ENCODE peak calls at places on chromosome 18, in four cellular contexts. One of them, this sample, is unnamed.

GRCh38 chr18:76805221-76805620 is 17.1 kb upstream of the ZNF236 start:
- DNase-seq in keratinocyte: no peak
- DNase-seq in hepatocyte: no peak
- DNase-seq in IMR-90: peak; percentile 45
- DNase-seq in this sample: no peak

GRCh38 chr18:78670778-78671405 is 308.7 kb upstream of the SALL3 start:
- DNase-seq in IMR-90: no peak
- DNase-seq in keratinocyte: no peak
- DNase-seq in hepatocyte: no peak
- DNase-seq in this sample: no peak

GRCh38 chr18:25832008-25832604 is 258.3 kb downstream of the SS18 start:
- DNase-seq in keratinocyte: no peak
- DNase-seq in IMR-90: peak; percentile 61
- DNase-seq in hepatocyte: peak; percentile 76
- DNase-seq in this sample: peak; percentile 6

GRCh38 chr18:1002653-1003178 is 98.0 kb downstream of the ADCYAP1 start:
- DNase-seq in hepatocyte: no peak
- DNase-seq in keratinocyte: no peak
- DNase-seq in IMR-90: no peak
- DNase-seq in this sample: no peak

GRCh38 chr18:43563780-43564179 is 286.5 kb upstream of the SYT4 start:
- DNase-seq in hepatocyte: peak; percentile 59
- DNase-seq in IMR-90: peak; percentile 6
- DNase-seq in keratinocyte: no peak
- DNase-seq in this sample: no peak

GRCh38 chr18:69158949-69159348 is 241.7 kb upstream of the DOK6 start:
- DNase-seq in hepatocyte: no peak
- DNase-seq in IMR-90: no peak
- DNase-seq in keratinocyte: no peak
- DNase-seq in this sample: no peak

GRCh38 chr18:32576296-32576916 is 105.7 kb upstream of the GAREM1 start:
- DNase-seq in IMR-90: peak; percentile 5
- DNase-seq in keratinocyte: no peak
- DNase-seq in hepatocyte: peak; percentile 60
- DNase-seq in this sample: no peak

GRCh38 chr18:644395-645004 is 13.0 kb upstream of the TYMS start:
- DNase-seq in IMR-90: no peak
- DNase-seq in hepatocyte: no peak
- DNase-seq in keratinocyte: no peak
- DNase-seq in this sample: no peak

GRCh38 chr18:2919600-2919999 is 72.8 kb downstream of the EMILIN2 start:
- DNase-seq in IMR-90: no peak
- DNase-seq in hepatocyte: no peak
- DNase-seq in keratinocyte: no peak
- DNase-seq in this sample: no peak

GRCh38 chr18:61503688-61504087 is 170.5 kb downstream of the CDH20 start:
- DNase-seq in IMR-90: peak; percentile 11
- DNase-seq in keratinocyte: no peak
- DNase-seq in hepatocyte: no peak
- DNase-seq in this sample: no peak

GRCh38 chr18:63564021-63564420 is 21.9 kb downstream of the SERPINB12 start:
- DNase-seq in keratinocyte: no peak
- DNase-seq in IMR-90: no peak
- DNase-seq in hepatocyte: no peak
- DNase-seq in this sample: no peak

GRCh38 chr18:36179562-36180334 is 7.5 kb upstream of the MOCOS start:
- DNase-seq in keratinocyte: no peak
- DNase-seq in hepatocyte: peak; percentile 53
- DNase-seq in IMR-90: peak; percentile 96
- DNase-seq in this sample: no peak

GRCh38 chr18:78158943-78159342 is 820.7 kb upstream of the SALL3 start:
- DNase-seq in keratinocyte: no peak
- DNase-seq in hepatocyte: no peak
- DNase-seq in IMR-90: no peak
- DNase-seq in this sample: no peak

GRCh38 chr18:25423760-25424159 is 71.8 kb upstream of the ZNF521 start:
- DNase-seq in IMR-90: no peak
- DNase-seq in hepatocyte: no peak
- DNase-seq in keratinocyte: no peak
- DNase-seq in this sample: no peak

GRCh38 chr18:76410660-76411417 is 84.2 kb downstream of the ZNF516 start:
- DNase-seq in keratinocyte: no peak
- DNase-seq in IMR-90: no peak
- DNase-seq in hepatocyte: no peak
- DNase-seq in this sample: no peak

GRCh38 chr18:46820863-46821262 is 64.0 kb upstream of the ST8SIA5 start:
- DNase-seq in IMR-90: no peak
- DNase-seq in keratinocyte: no peak
- DNase-seq in hepatocyte: no peak
- DNase-seq in this sample: no peak

GRCh38 chr18:1357724-1358123 is 453.1 kb downstream of the ADCYAP1 start:
- DNase-seq in keratinocyte: no peak
- DNase-seq in hepatocyte: no peak
- DNase-seq in IMR-90: no peak
- DNase-seq in this sample: no peak

GRCh38 chr18:59921384-59921891 is 21.6 kb downstream of the PMAIP1 start:
- DNase-seq in IMR-90: no peak
- DNase-seq in hepatocyte: no peak
- DNase-seq in keratinocyte: no peak
- DNase-seq in this sample: no peak

GRCh38 chr18:33817096-33817495 is 239.1 kb downstream of the ASXL3 start:
- DNase-seq in IMR-90: peak; percentile 78
- DNase-seq in hepatocyte: no peak
- DNase-seq in keratinocyte: peak; percentile 38
- DNase-seq in this sample: no peak

GRCh38 chr18:46148810-46149209 is 44.6 kb downstream of the HAUS1 start:
- DNase-seq in keratinocyte: no peak
- DNase-seq in IMR-90: peak; percentile 59
- DNase-seq in hepatocyte: peak; percentile 75
- DNase-seq in this sample: no peak

GRCh38 chr18:77103181-77103875 is 29.3 kb downstream of the MBP start:
- DNase-seq in keratinocyte: no peak
- DNase-seq in IMR-90: peak; percentile 60
- DNase-seq in hepatocyte: no peak
- DNase-seq in this sample: no peak

GRCh38 chr18:73615506-73615905 is 532.1 kb downstream of the FBXO15 start:
- DNase-seq in keratinocyte: no peak
- DNase-seq in IMR-90: no peak
- DNase-seq in hepatocyte: no peak
- DNase-seq in this sample: no peak

GRCh38 chr18:78242307-78242643 is 737.3 kb upstream of the SALL3 start:
- DNase-seq in hepatocyte: no peak
- DNase-seq in keratinocyte: no peak
- DNase-seq in IMR-90: no peak
- DNase-seq in this sample: no peak

GRCh38 chr18:26655010-26655613 is 106.8 kb upstream of the KCTD1 start:
- DNase-seq in IMR-90: no peak
- DNase-seq in hepatocyte: peak; percentile 14
- DNase-seq in keratinocyte: no peak
- DNase-seq in this sample: no peak

GRCh38 chr18:35324926-35325655 is 19.1 kb downstream of the ZNF24 start:
- DNase-seq in keratinocyte: no peak
- DNase-seq in IMR-90: peak; percentile 69
- DNase-seq in hepatocyte: no peak
- DNase-seq in this sample: no peak

GRCh38 chr18:76621782-76622495 is 126.9 kb upstream of the ZNF516 start:
- DNase-seq in IMR-90: peak; percentile 62
- DNase-seq in keratinocyte: no peak
- DNase-seq in hepatocyte: peak; percentile 50
- DNase-seq in this sample: no peak

GRCh38 chr18:63844254-63844653 is 43.3 kb upstream of the SERPINB2 start:
- DNase-seq in keratinocyte: no peak
- DNase-seq in IMR-90: peak; percentile 67
- DNase-seq in hepatocyte: peak; percentile 48
- DNase-seq in this sample: peak; percentile 31

GRCh38 chr18:45780568-45780967 is 44.9 kb upstream of the SIGLEC15 start:
- DNase-seq in IMR-90: peak; percentile 28
- DNase-seq in keratinocyte: no peak
- DNase-seq in hepatocyte: no peak
- DNase-seq in this sample: no peak

GRCh38 chr18:79439201-79440023 is 43.7 kb downstream of the NFATC1 start:
- DNase-seq in keratinocyte: no peak
- DNase-seq in hepatocyte: peak; percentile 56
- DNase-seq in IMR-90: peak; percentile 6
- DNase-seq in this sample: no peak

GRCh38 chr18:55236150-55236931 is 277.1 kb upstream of the CCDC68 start:
- DNase-seq in IMR-90: peak; percentile 38
- DNase-seq in keratinocyte: no peak
- DNase-seq in hepatocyte: no peak
- DNase-seq in this sample: no peak

GRCh38 chr18:23972416-23972815 is 42.1 kb upstream of the TTC39C start:
- DNase-seq in hepatocyte: no peak
- DNase-seq in keratinocyte: no peak
- DNase-seq in IMR-90: no peak
- DNase-seq in this sample: no peak

GRCh38 chr18:79517322-79517721 is 121.6 kb downstream of the NFATC1 start:
- DNase-seq in IMR-90: no peak
- DNase-seq in keratinocyte: no peak
- DNase-seq in hepatocyte: no peak
- DNase-seq in this sample: no peak

GRCh38 chr18:3653263-3653858 is 203.4 kb downstream of the TGIF1 start:
- DNase-seq in hepatocyte: no peak
- DNase-seq in keratinocyte: no peak
- DNase-seq in IMR-90: no peak
- DNase-seq in this sample: no peak

GRCh38 chr18:46574000-46574739 is 82.8 kb downstream of the LOXHD1 start:
- DNase-seq in hepatocyte: no peak
- DNase-seq in keratinocyte: no peak
- DNase-seq in IMR-90: no peak
- DNase-seq in this sample: no peak

GRCh38 chr18:76426738-76427305 is 68.2 kb downstream of the ZNF516 start:
- DNase-seq in hepatocyte: peak; percentile 57
- DNase-seq in IMR-90: no peak
- DNase-seq in keratinocyte: no peak
- DNase-seq in this sample: peak; percentile 13

GRCh38 chr18:31278609-31279071 is 39.3 kb upstream of the DSG1 start:
- DNase-seq in keratinocyte: no peak
- DNase-seq in hepatocyte: peak; percentile 81
- DNase-seq in IMR-90: no peak
- DNase-seq in this sample: no peak

DNA sequence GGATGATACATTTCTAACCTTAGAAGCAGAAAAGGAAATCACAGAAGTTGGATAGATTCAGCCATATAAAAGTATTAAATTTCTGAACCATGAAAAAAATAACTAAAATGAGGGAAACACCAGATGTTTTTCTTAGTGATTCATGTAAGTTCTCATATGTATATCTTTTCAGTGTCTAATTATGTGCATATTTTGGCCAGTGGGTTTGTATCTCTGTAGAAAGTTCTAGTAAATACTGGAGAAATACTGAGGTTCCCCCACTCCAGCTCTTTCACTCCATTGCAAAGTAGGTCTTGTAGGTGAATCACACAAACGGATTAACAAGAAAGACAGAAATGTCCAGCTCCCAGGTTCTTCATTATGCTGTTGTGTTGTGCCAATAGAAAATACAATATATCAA is 222.3 kb downstream of the NEDD4L start:
- DNase-seq in IMR-90: peak; percentile 62
- DNase-seq in hepatocyte: no peak
- DNase-seq in keratinocyte: no peak
- DNase-seq in this sample: no peak
- H3K4me1 ChIP-seq in IMR-90: peaks cover 2% of the 10 kb centered on the region
- H3K4me1 ChIP-seq in hepatocyte: peaks cover 50% of the 10 kb centered on the region
- H3K4me1 ChIP-seq in keratinocyte: peaks cover 73% of the 10 kb centered on the region
- H3K4me1 ChIP-seq in this sample: peaks cover 56% of the 10 kb centered on the region

GRCh38 chr18:10122116-10122515 is 208.3 kb downstream of the VAPA start:
- DNase-seq in hepatocyte: peak; percentile 40
- DNase-seq in IMR-90: peak; percentile 86
- DNase-seq in keratinocyte: no peak
- DNase-seq in this sample: no peak
- H2AFZ ChIP-seq in hepatocyte: no peak overlapping the region
- H2AFZ ChIP-seq in IMR-90: peak overlapping the region; percentile 40
- H2AFZ ChIP-seq in keratinocyte: peak overlapping the region; percentile 71
- H2AFZ ChIP-seq in this sample: no peak overlapping the region

GRCh38 chr18:48835745-48836191 is 115.0 kb downstream of the SMAD7 start:
- DNase-seq in IMR-90: no peak
- DNase-seq in hepatocyte: no peak
- DNase-seq in keratinocyte: no peak
- DNase-seq in this sample: no peak

GRCh38 chr18:48838166-48838775 is 112.5 kb downstream of the SMAD7 start:
- DNase-seq in hepatocyte: no peak
- DNase-seq in keratinocyte: no peak
- DNase-seq in IMR-90: no peak
- DNase-seq in this sample: no peak

GRCh38 chr18:48837676-48838075 is 113.1 kb downstream of the SMAD7 start:
- DNase-seq in hepatocyte: no peak
- DNase-seq in IMR-90: no peak
- DNase-seq in keratinocyte: no peak
- DNase-seq in this sample: no peak

GRCh38 chr18:48836231-48836805 is 114.4 kb downstream of the SMAD7 start:
- DNase-seq in keratinocyte: no peak
- DNase-seq in IMR-90: no peak
- DNase-seq in hepatocyte: no peak
- DNase-seq in this sample: no peak

GRCh38 chr18:48836806-48837615 is 113.8 kb downstream of the SMAD7 start:
- DNase-seq in keratinocyte: no peak
- DNase-seq in IMR-90: no peak
- DNase-seq in hepatocyte: no peak
- DNase-seq in this sample: no peak
- H3K4me1 ChIP-seq in keratinocyte: peaks cover 60% of the 10 kb centered on the region
- H3K4me1 ChIP-seq in IMR-90: peaks cover 40% of the 10 kb centered on the region
- H3K4me1 ChIP-seq in hepatocyte: peaks cover 64% of the 10 kb centered on the region
- H3K4me1 ChIP-seq in this sample: peaks cover 62% of the 10 kb centered on the region

GRCh38 chr18:53698907-53699306 is 525.6 kb downstream of the MBD2 start:
- DNase-seq in keratinocyte: no peak
- DNase-seq in IMR-90: no peak
- DNase-seq in hepatocyte: peak; percentile 68
- DNase-seq in this sample: no peak
- H2AFZ ChIP-seq in keratinocyte: no peak overlapping the region
- H2AFZ ChIP-seq in IMR-90: no peak overlapping the region
- H2AFZ ChIP-seq in hepatocyte: peak overlapping the region; percentile 43
- H2AFZ ChIP-seq in this sample: no peak overlapping the region

This sample was measured in HCT116.